ENCODE peak calls at places on chromosomes 3 and 15, in four cellular contexts. Q, E, K and O are unnamed samples.
A peak's percentile ranks its signal among the peaks of the same experiment; 100 is the strongest.

GRCh38 chr3:45612918-45613602 is 18.5 kb downstream of the LIMD1 start:
- DNase-seq in Q (peak; percentile 23), E (no peak), K (no peak), O (no peak)

GRCh38 chr3:107065094-107065861 is 312.0 kb upstream of the CCDC54 start:
- DNase-seq in Q (no peak), E (no peak), K (peak; percentile 14), O (no peak)

GRCh38 chr3:14224895-14225294 is 46.3 kb downstream of the LSM3 start:
- DNase-seq in Q (peak; percentile 51), E (no peak), K (peak; percentile 59), O (no peak)

GRCh38 chr15:95812491-95812890 is 518.0 kb upstream of the NR2F2 start:
- DNase-seq in Q (peak; percentile 30), E (no peak), K (no peak), O (no peak)

GRCh38 chr3:118641608-118642007 is 393.0 kb downstream of the IGSF11 start:
- DNase-seq in Q (no peak), E (peak; percentile 53), K (peak; percentile 96), O (peak; percentile 86)

GRCh38 chr3:149812165-149812605 is 830 bp upstream of the RNF13 start:
- DNase-seq in Q (no peak), E (no peak), K (no peak), O (no peak)

GRCh38 chr3:189727191-189727590 is 96.0 kb downstream of the TP63 start:
- DNase-seq in Q (no peak), E (no peak), K (no peak), O (no peak)

GRCh38 chr3:103918336-103918735 is 1448.4 kb upstream of the ALCAM start:
- DNase-seq in Q (no peak), E (no peak), K (no peak), O (no peak)

GRCh38 chr15:80036067-80036466 is 23.4 kb upstream of the ZFAND6 start:
- DNase-seq in Q (no peak), E (no peak), K (no peak), O (no peak)

GRCh38 chr15:69557340-69558137 is 104.9 kb downstream of the RPLP1 start:
- DNase-seq in Q (peak; percentile 94), E (no peak), K (peak; percentile 84), O (no peak)

GRCh38 chr3:113985526-113985925 is 37.7 kb downstream of the ZDHHC23 start:
- DNase-seq in Q (no peak), E (no peak), K (peak; percentile 38), O (no peak)

GRCh38 chr3:72279068-72279598 is 494.2 kb upstream of the PROK2 start:
- DNase-seq in Q (no peak), E (no peak), K (no peak), O (no peak)

GRCh38 chr3:194196876-194197275 is 60.9 kb downstream of the HES1 start:
- DNase-seq in Q (no peak), E (no peak), K (no peak), O (no peak)

GRCh38 chr3:101253429-101253828 is 66.9 kb downstream of the IMPG2 start:
- DNase-seq in Q (no peak), E (no peak), K (no peak), O (no peak)

GRCh38 chr15:100663066-100663465 is 60.7 kb downstream of the ASB7 start:
- DNase-seq in Q (no peak), E (peak; percentile 65), K (peak; percentile 69), O (peak; percentile 79)

GRCh38 chr15:55290361-55291057 is 896 bp upstream of the RAB27A start:
- DNase-seq in Q (peak; percentile 70), E (peak; percentile 83), K (peak; percentile 92), O (peak; percentile 88)

GRCh38 chr3:127637971-127638370 is 9.0 kb downstream of the PODXL2 start:
- DNase-seq in Q (no peak), E (no peak), K (no peak), O (no peak)

GRCh38 chr3:83195243-83195642 is 1433.8 kb upstream of the GBE1 start:
- DNase-seq in Q (no peak), E (no peak), K (no peak), O (no peak)

GRCh38 chr15:79919749-79920511 is 23.1 kb upstream of the MTHFS start:
- DNase-seq in Q (no peak), E (no peak), K (no peak), O (peak; percentile 62)

GRCh38 chr3:65714138-65714537 is 324.6 kb downstream of the MAGI1 start:
- DNase-seq in Q (peak; percentile 75), E (no peak), K (peak; percentile 78), O (no peak)

GRCh38 chr15:57572463-57572862 is 19.2 kb upstream of the MYZAP start:
- DNase-seq in Q (no peak), E (no peak), K (no peak), O (no peak)

GRCh38 chr3:58074997-58075396 is 66.8 kb downstream of the FLNB start:
- DNase-seq in Q (no peak), E (no peak), K (no peak), O (no peak)

GRCh38 chr3:16466822-16467221 is 46.7 kb downstream of the RFTN1 start:
- DNase-seq in Q (no peak), E (no peak), K (no peak), O (no peak)

GRCh38 chr3:86934851-86935250 is 56.1 kb downstream of the VGLL3 start:
- DNase-seq in Q (no peak), E (no peak), K (no peak), O (no peak)

GRCh38 chr3:141402476-141403171 is 34.3 kb downstream of the ZBTB38 start:
- DNase-seq in Q (peak; percentile 78), E (peak; percentile 77), K (peak; percentile 73), O (peak; percentile 65)

GRCh38 chr3:102415553-102415952 is 19.3 kb upstream of the ZPLD1 start:
- DNase-seq in Q (no peak), E (no peak), K (no peak), O (no peak)

GRCh38 chr15:50593761-50594160 is 47.3 kb upstream of the USP50 start:
- DNase-seq in Q (no peak), E (no peak), K (no peak), O (no peak)

GRCh38 chr3:114260152-114260551 is 22.8 kb upstream of the ZNF80 start:
- DNase-seq in Q (no peak), E (no peak), K (peak; percentile 2), O (no peak)

GRCh38 chr3:196127308-196128040 is 45.6 kb upstream of the TFRC start:
- DNase-seq in Q (no peak), E (no peak), K (peak; percentile 70), O (no peak)

GRCh38 chr15:57251941-57252340 is 124.4 kb upstream of the CGNL1 start:
- DNase-seq in Q (peak; percentile 60), E (no peak), K (no peak), O (no peak)

GRCh38 chr3:17894434-17895060 is 152.1 kb upstream of the TBC1D5 start:
- DNase-seq in Q (peak; percentile 45), E (peak; percentile 79), K (peak; percentile 85), O (peak; percentile 73)

GRCh38 chr3:46193436-46193835 is 14.7 kb downstream of the CCR1 start:
- DNase-seq in Q (no peak), E (no peak), K (no peak), O (no peak)

GRCh38 chr15:36645106-36645505 is 65.7 kb downstream of the CDIN1 start:
- DNase-seq in Q (peak; percentile 4), E (no peak), K (no peak), O (no peak)

GRCh38 chr3:136122006-136122405 is 74.1 kb downstream of the MSL2 start:
- DNase-seq in Q (peak; percentile 9), E (no peak), K (no peak), O (no peak)

GRCh38 chr3:195180490-195181106 is 90.4 kb downstream of the XXYLT1 start:
- DNase-seq in Q (no peak), E (no peak), K (no peak), O (no peak)

GRCh38 chr15:62099171-62099601 is 32.4 kb downstream of the C2CD4A start:
- DNase-seq in Q (peak; percentile 51), E (no peak), K (no peak), O (no peak)

GRCh38 chr15:89766357-89767311 is 9.5 kb upstream of the MESP2 start:
- DNase-seq in Q (no peak), E (no peak), K (no peak), O (no peak)

GRCh38 chr3:39448506-39449233 is 18.8 kb upstream of the MOBP start:
- DNase-seq in Q (no peak), E (no peak), K (no peak), O (no peak)
- H3K56ac ChIP-seq in Q (no peak overlapping the region), E (no peak overlapping the region), K (no peak overlapping the region), O (no peak overlapping the region)

GRCh38 chr3:105759442-105760078 is 109.3 kb downstream of the CBLB start:
- DNase-seq in Q (no peak), E (no peak), K (no peak), O (no peak)
- H3K23ac ChIP-seq in Q (no peak overlapping the region), E (no peak overlapping the region), K (no peak overlapping the region), O (no peak overlapping the region)

GRCh38 chr3:138230525-138230924 is 43.4 kb downstream of the ARMC8 start:
- DNase-seq in Q (peak; percentile 69), E (no peak), K (no peak), O (no peak)
- H3K4me1 ChIP-seq in Q (peaks cover 2% of the 10 kb centered on the region), E (no peaks in the 10 kb centered on the region), K (no peaks in the 10 kb centered on the region), O (no peaks in the 10 kb centered on the region)

GRCh38 chr15:78913012-78913411 is 31.8 kb downstream of the CTSH start:
- DNase-seq in Q (no peak), E (no peak), K (no peak), O (no peak)
- H3K56ac ChIP-seq in Q (no peak overlapping the region), E (no peak overlapping the region), K (no peak overlapping the region), O (no peak overlapping the region)

DNA sequence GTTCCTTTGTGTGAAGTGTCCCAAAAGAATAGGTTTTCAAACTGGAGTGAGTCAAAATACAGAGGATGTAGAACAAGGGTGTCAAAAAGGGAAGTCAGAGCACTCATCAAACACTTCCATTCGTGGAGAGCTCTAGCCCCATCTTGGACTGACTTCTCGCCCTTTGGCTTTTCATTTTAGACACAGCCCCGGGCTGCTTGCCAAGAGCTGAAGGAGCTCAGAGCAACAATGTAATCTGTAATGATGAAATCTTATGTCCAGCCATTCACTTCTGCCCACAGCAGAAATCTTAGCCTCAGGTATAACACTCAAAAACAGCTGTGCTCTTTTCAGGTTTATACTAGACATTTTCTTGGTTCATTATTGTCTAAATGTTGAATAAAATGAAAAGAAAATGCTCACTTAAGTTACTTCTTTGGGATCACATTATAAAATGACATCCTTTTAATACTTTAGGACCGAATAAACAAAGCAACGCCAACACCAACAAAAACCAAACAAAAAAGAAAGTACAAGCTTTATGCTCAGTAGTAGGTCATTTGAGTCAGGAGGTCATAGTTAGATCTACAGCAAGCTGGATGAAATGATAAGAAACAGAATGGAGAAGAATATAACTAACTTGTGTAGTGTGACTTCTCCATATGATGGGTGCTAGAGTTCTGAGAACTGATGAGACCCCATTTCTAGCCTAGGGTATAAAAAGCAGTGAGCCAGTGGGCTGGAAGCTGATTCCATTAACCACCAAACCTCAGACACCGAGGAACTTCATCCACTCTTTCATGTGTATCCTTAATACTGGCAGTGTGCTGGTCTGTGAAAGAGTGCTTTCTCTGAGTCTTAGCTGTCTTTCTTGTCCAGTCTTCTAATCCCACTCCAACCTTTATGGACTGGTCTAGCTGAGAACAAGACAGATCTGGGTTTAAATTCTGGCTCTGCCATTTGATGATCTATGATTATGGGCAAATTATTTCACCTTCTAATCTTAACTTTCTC is 131.8 kb upstream of the SLC7A14 start:
- DNase-seq in Q (peak; percentile 64), E (no peak), K (no peak), O (no peak)
- H3K23ac ChIP-seq in Q (peak overlapping the region; percentile 60), E (no peak overlapping the region), K (no peak overlapping the region), O (no peak overlapping the region)